ENCODE peak calls at places on chromosomes 1 and 21, in five cellular contexts. E is glutamatergic neuron; V is activated T-helper 9 cell treated with anti-CD3 and anti-CD28 coated beads, Interleukin-2, amount 50 U/mL, for 16 hours; P is amygdala; F is mucosa of gallbladder. T is an unnamed sample.

GRCh38 chr1:245096330-245097066 is 58.3 kb upstream of the KIF26B start:
- DNase-seq in E (no peak), V (no peak), P (peak; percentile 20), F (no peak), T (no peak)

GRCh38 chr1:53693773-53694717 is 44.9 kb downstream of the GLIS1 start:
- DNase-seq in E (no peak), V (no peak), P (no peak), F (no peak), T (no peak)

GRCh38 chr1:40650075-40650474 is 15.4 kb downstream of the RIMS3 start:
- DNase-seq in E (peak; percentile 49), V (no peak), P (no peak), F (no peak), T (no peak)

GRCh38 chr1:21818661-21819060 is 6.6 kb downstream of the LDLRAD2 start:
- DNase-seq in E (peak; percentile 46), V (peak; percentile 10), P (no peak), F (no peak), T (peak; percentile 81)

GRCh38 chr1:89941110-89941770 is 53.7 kb upstream of the ZNF326 start:
- DNase-seq in E (no peak), V (no peak), P (no peak), F (no peak), T (no peak)

GRCh38 chr1:67601539-67601938 is 83.5 kb upstream of the GADD45A start:
- DNase-seq in E (no peak), V (no peak), P (no peak), F (no peak), T (no peak)

GRCh38 chr1:16018308-16018707 is 465 bp upstream of the HSPB7 start:
- DNase-seq in E (no peak), V (no peak), P (no peak), F (no peak), T (no peak)

GRCh38 chr1:8822383-8823294 is 5.2 kb upstream of the RERE start:
- DNase-seq in E (no peak), V (no peak), P (no peak), F (no peak), T (no peak)

GRCh38 chr21:28235169-28235892 is 757.3 kb downstream of the LTN1 start:
- DNase-seq in E (no peak), V (no peak), P (no peak), F (no peak), T (no peak)